ENCODE peak calls at places on chromosomes 16 and 17, in seven cellular contexts. L is CD8-positive, alpha-beta memory T cell; H is H9; F is CD8-positive, alpha-beta T cell; D is neural progenitor cell; U is iPS DF 6.9; G is CD4-positive, alpha-beta memory T cell. X is an unnamed sample.

GRCh38 chr17:36183811-36184765 is 7.7 kb upstream of the TBC1D3B start:
- DNase-seq in L (no peak), U (no peak), D (no peak), G (no peak), H (no peak), F (no peak), X (no peak)

GRCh38 chr16:53121043-53121442 is 66.3 kb downstream of the CHD9 start:
- DNase-seq in F (no peak), D (no peak), G (no peak), H (no peak), U (no peak), L (no peak), X (no peak)

GRCh38 chr16:84471966-84472365 is 32.5 kb downstream of the MEAK7 start:
- DNase-seq in U (no peak), F (no peak), H (peak), G (no peak), D (no peak), L (no peak), X (no peak)

GRCh38 chr16:89828199-89828869 is at the start of gene SPIRE2:
- DNase-seq in D (peak), G (peak), L (peak), F (peak), H (peak), U (no peak), X (peak)

GRCh38 chr16:706189-707061 is 824 bp upstream of the FBXL16 start:
- DNase-seq in F (no peak), L (no peak), G (no peak), H (no peak), U (no peak), D (peak), X (no peak)

GRCh38 chr17:71380535-71380934 is 740.3 kb upstream of the SOX9 start:
- DNase-seq in F (no peak), H (no peak), L (no peak), G (no peak), U (no peak), D (no peak), X (no peak)

GRCh38 chr16:26762596-26762995 is 304.1 kb upstream of the C16orf82 start:
- DNase-seq in D (peak), G (no peak), H (peak), F (no peak), L (no peak), U (no peak), X (no peak)

GRCh38 chr17:68356949-68357455 is 65.7 kb downstream of the ARSG start:
- DNase-seq in U (no peak), L (no peak), G (no peak), H (no peak), D (no peak), F (no peak), X (no peak)

GRCh38 chr16:10988164-10988803 is 43.9 kb downstream of the CLEC16A start:
- DNase-seq in U (no peak), H (peak), D (peak), F (peak), G (no peak), L (no peak), X (no peak)

GRCh38 chr17:73592531-73592961 is 51.7 kb downstream of the SDK2 start:
- DNase-seq in H (no peak), L (no peak), F (peak), G (peak), U (no peak), D (no peak), X (peak)

GRCh38 chr16:67394271-67395104 is 1.2 kb upstream of the TPPP3 start:
- DNase-seq in L (no peak), H (no peak), U (no peak), G (peak), D (peak), F (no peak), X (no peak)

GRCh38 chr17:80187493-80187892 is 17.7 kb downstream of the CARD14 start:
- DNase-seq in D (no peak), U (no peak), L (no peak), H (no peak), G (no peak), F (no peak), X (no peak)

GRCh38 chr17:322006-322780 is 30.4 kb downstream of the RPH3AL start:
- DNase-seq in F (no peak), G (no peak), D (no peak), L (no peak), H (peak), U (no peak), X (no peak)

GRCh38 chr16:19338335-19338734 is 52.8 kb downstream of the CLEC19A start:
- DNase-seq in U (no peak), L (no peak), H (no peak), G (no peak), D (no peak), F (no peak), X (no peak)

GRCh38 chr17:41635121-41636097 is 11.0 kb upstream of the KRT17 start:
- DNase-seq in L (no peak), H (no peak), D (peak), F (no peak), G (no peak), U (no peak), X (no peak)

GRCh38 chr17:82548681-82549303 is 29.3 kb downstream of the FOXK2 start:
- DNase-seq in H (no peak), L (no peak), U (no peak), G (no peak), D (no peak), F (peak), X (no peak)

GRCh38 chr16:29877266-29877961 is 14.4 kb upstream of the CDIPT start:
- DNase-seq in G (peak), U (peak), L (peak), F (peak), H (peak), D (peak), X (no peak)

GRCh38 chr16:4370570-4371480 is 823 bp upstream of the VASN start:
- DNase-seq in D (no peak), L (no peak), F (no peak), U (no peak), H (no peak), G (no peak), X (no peak)

GRCh38 chr17:37792787-37793186 is 47.9 kb upstream of the HNF1B start:
- DNase-seq in H (no peak), F (no peak), L (no peak), G (no peak), D (peak), U (no peak), X (no peak)

GRCh38 chr16:30691907-30692306 is 7.1 kb upstream of the SRCAP start:
- DNase-seq in D (peak), G (no peak), H (no peak), L (no peak), F (no peak), U (no peak), X (no peak)

GRCh38 chr17:18855831-18856624 is 1.9 kb upstream of the PRPSAP2 start:
- DNase-seq in U (peak), D (peak), G (peak), H (peak), L (peak), F (peak), X (peak)
- H3K27ac ChIP-seq in U (no peak), D (no peak), G (peak), H (no peak), L (peak), F (peak), X (peak)

DNA sequence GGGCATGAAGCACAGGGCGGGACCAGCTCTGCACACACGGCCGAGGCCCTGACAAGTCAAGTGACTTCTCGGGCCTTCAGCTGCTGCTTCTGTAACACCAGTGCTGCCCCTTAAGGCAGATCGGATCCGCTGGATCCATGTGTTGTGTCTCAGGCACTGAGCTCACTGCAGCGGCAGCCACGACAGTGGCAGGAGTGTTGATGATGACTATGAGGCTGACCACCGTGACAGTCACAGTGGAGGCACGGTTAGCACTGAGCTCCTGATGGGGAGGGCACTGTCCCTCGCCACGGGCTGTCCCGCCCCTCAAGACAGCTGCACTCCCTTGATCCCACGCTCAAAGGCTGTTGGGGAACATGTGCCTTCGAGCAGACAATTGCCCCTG is 29.4 kb downstream of the PEMT start:
- DNase-seq in U (no peak), G (no peak), D (no peak), H (no peak), F (no peak), L (no peak), X (no peak)
- H3K27ac ChIP-seq in U (no peak), G (no peak), D (no peak), H (no peak), F (no peak), L (no peak), X (no peak)

GRCh38 chr17:28842282-28843012 is at the start of gene FAM222B:
- DNase-seq in D (peak), F (peak), G (peak), H (peak), U (peak), L (peak), X (peak)
- H3K27ac ChIP-seq in D (no peak), F (peak), G (peak), H (no peak), U (no peak), L (peak), X (peak)

GRCh38 chr17:34366051-34366450 is 3.0 kb upstream of the CCL1 start:
- DNase-seq in D (no peak), U (no peak), F (no peak), G (no peak), H (peak), L (no peak), X (no peak)
- H3K27ac ChIP-seq in D (no peak), U (no peak), F (no peak), G (no peak), H (no peak), L (no peak), X (no peak)

GRCh38 chr17:6508519-6509294 is 47.6 kb downstream of the PITPNM3 start:
- DNase-seq in G (no peak), H (peak), F (no peak), U (no peak), D (no peak), L (no peak), X (no peak)
- H3K27ac ChIP-seq in G (no peak), H (no peak), F (no peak), U (no peak), D (no peak), L (no peak), X (no peak)

GRCh38 chr17:57657211-57657610 is 87.9 kb downstream of the CCDC182 start:
- DNase-seq in G (no peak), D (no peak), F (no peak), L (no peak), H (no peak), U (no peak), X (no peak)

GRCh38 chr17:57652811-57653210 is 92.3 kb downstream of the CCDC182 start:
- DNase-seq in U (no peak), L (no peak), D (no peak), H (no peak), G (no peak), F (no peak), X (no peak)

GRCh38 chr17:57653279-57653678 is 91.8 kb downstream of the CCDC182 start:
- DNase-seq in L (no peak), G (no peak), D (no peak), F (no peak), H (no peak), U (no peak), X (no peak)

GRCh38 chr17:57654040-57654775 is 90.9 kb downstream of the CCDC182 start:
- DNase-seq in D (no peak), U (no peak), H (no peak), G (no peak), L (no peak), F (no peak), X (no peak)

GRCh38 chr17:57655564-57655963 is 89.5 kb downstream of the CCDC182 start:
- DNase-seq in H (no peak), D (no peak), L (no peak), G (no peak), U (no peak), F (no peak), X (no peak)
- H3K27ac ChIP-seq in H (no peak), D (no peak), L (no peak), G (no peak), U (no peak), F (no peak), X (no peak)

GRCh38 chr17:19307521-19307920 is 55.0 kb downstream of the B9D1 start:
- DNase-seq in L (no peak), G (no peak), D (no peak), H (no peak), U (no peak), F (no peak), X (no peak)

GRCh38 chr17:19304751-19305150 is 57.8 kb downstream of the B9D1 start:
- DNase-seq in L (no peak), G (no peak), U (no peak), D (no peak), F (no peak), H (no peak), X (no peak)

GRCh38 chr17:19305261-19305660 is 57.3 kb downstream of the B9D1 start:
- DNase-seq in F (no peak), U (no peak), G (no peak), L (no peak), H (no peak), D (no peak), X (no peak)

GRCh38 chr17:19305761-19306159 is 56.8 kb downstream of the B9D1 start:
- DNase-seq in F (no peak), H (no peak), L (no peak), U (no peak), G (no peak), D (no peak), X (no peak)

DNA sequence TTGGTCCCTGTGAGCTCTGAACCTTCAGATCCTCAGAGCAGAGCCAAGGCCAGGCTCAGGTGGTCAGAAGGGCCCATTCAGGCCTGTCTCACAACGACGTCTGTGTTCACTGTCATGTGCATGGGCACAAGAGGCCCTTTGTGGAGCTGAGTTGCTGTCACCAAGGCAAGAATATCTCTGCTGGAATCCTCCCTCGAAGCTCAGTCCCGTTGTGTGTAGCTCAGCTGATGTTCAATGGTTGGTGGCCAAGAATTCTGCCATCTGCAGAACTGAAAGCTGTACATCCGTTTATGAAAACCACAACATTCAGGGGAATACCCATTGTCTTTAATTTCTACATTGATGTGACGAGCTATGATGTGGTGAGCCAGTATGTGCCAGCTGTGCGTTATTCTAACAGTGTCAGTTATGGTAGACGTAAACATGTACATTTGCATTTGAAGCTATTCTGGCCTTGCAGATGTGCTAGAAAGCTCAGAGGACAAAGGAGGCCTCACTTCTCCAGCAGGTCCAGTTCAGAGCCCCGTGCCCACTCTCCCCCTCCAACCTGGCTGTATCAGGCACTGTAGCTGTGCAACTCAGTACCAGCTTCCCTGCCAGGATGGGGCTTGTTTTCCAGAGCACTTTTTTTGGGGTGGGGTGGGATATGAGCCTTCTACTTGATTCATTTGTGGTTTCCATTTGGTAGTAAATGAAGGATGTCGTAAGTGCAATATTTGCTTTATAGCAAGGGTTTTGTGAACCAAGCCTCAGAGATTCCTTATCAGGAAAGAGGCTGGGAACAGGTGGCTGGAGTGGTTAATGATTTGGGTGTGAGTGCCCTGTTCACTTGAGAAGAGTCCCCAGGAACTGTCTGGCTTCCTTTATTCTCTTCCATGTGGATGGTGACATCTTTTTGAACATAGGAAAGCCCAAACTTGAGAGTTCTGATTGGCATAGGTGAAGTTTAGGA is 56.1 kb downstream of the B9D1 start:
- DNase-seq in G (peak), D (no peak), L (no peak), F (peak), U (no peak), H (no peak), X (no peak)
- H3K27ac ChIP-seq in G (no peak), D (no peak), L (no peak), F (no peak), U (no peak), H (no peak), X (no peak)

DNA sequence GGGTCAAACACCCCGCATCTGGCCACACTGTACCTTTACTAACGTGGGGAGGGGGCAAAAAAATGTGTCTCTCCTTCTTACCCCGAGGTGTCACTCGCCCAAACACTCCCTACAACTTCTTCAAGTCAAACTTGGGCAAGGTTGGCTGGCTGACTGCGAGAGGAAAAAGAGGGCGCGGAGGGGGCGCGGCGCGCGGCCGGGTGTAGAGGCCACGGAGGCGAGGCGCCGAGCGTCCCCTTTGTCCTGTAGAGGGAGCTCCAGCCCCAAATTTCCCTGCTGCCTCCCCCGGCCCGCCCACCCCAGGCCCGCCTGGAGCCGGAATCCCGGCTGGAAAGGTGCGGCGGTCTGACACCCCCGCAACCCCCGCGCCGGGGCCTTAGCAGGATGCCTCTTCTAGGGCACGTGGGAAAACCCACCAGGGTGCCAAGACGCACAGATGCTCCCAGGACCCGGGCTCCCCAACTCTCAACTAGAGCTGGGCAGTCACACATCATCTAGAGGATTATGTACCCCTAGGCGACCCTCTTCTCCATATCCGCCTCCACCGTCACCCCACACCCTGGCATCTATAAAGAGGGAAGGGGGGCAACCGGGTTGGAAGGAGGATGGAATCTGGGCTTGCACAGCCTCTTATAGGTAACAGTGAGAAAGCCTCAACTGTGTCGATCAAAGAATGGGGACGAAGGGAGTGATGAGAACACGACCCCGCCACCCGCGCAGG is 4.2 kb downstream of the IRX3 start:
- DNase-seq in G (no peak), U (no peak), F (no peak), L (no peak), H (peak), D (peak), X (no peak)
- H3K27ac ChIP-seq in G (no peak), U (no peak), F (no peak), L (no peak), H (no peak), D (no peak), X (no peak)